ENCODE peak calls at places on chromosomes 2 and 18, in nine cellular contexts. H, F, X, V, N, E, B, R and M are unnamed samples.

GRCh38 chr2:180728928-180729559 is 251.4 kb upstream of the UBE2E3 start:
- DNase-seq in H (no peak), F (peak), X (no peak), V (no peak), N (no peak), E (peak), B (peak), R (no peak), M (no peak)

GRCh38 chr18:62586148-62586774 is 63.4 kb downstream of the ZCCHC2 start:
- DNase-seq in H (peak), F (peak), X (peak), V (peak), N (peak), E (no peak), B (peak), R (peak), M (peak)

GRCh38 chr2:1718339-1719220 is 25.7 kb downstream of the PXDN start:
- DNase-seq in H (no peak), F (no peak), X (no peak), V (no peak), N (no peak), E (no peak), B (no peak), R (no peak), M (no peak)

GRCh38 chr2:200454839-200455801 is 54.7 kb downstream of the KCTD18 start:
- DNase-seq in H (no peak), F (no peak), X (no peak), V (no peak), N (no peak), E (no peak), B (peak), R (no peak), M (no peak)

GRCh38 chr2:40292291-40292690 is 159.6 kb downstream of the SLC8A1 start:
- DNase-seq in H (no peak), F (no peak), X (no peak), V (no peak), N (no peak), E (no peak), B (no peak), R (no peak), M (no peak)

GRCh38 chr2:183291436-183291835 is 167.2 kb downstream of the NUP35 start:
- DNase-seq in H (no peak), F (no peak), X (no peak), V (no peak), N (no peak), E (no peak), B (peak), R (no peak), M (no peak)

GRCh38 chr2:235389626-235390025 is 104.2 kb upstream of the AGAP1 start:
- DNase-seq in H (no peak), F (no peak), X (no peak), V (no peak), N (no peak), E (no peak), B (no peak), R (no peak), M (no peak)

GRCh38 chr2:231393149-231394131 is 2.1 kb upstream of the B3GNT7 start:
- DNase-seq in H (no peak), F (no peak), X (no peak), V (no peak), N (no peak), E (no peak), B (no peak), R (peak), M (no peak)

GRCh38 chr18:78804206-78805030 is 175.2 kb upstream of the SALL3 start:
- DNase-seq in H (no peak), F (no peak), X (no peak), V (no peak), N (peak), E (no peak), B (no peak), R (no peak), M (no peak)

GRCh38 chr2:40760071-40760666 is 308.3 kb upstream of the SLC8A1 start:
- DNase-seq in H (no peak), F (no peak), X (peak), V (peak), N (no peak), E (peak), B (peak), R (no peak), M (peak)

GRCh38 chr18:44766461-44766860 is 85.8 kb downstream of the SETBP1 start:
- DNase-seq in H (no peak), F (no peak), X (no peak), V (no peak), N (no peak), E (no peak), B (no peak), R (no peak), M (no peak)

GRCh38 chr2:30335981-30336538 is 104.7 kb downstream of the LBH start:
- DNase-seq in H (no peak), F (no peak), X (no peak), V (no peak), N (no peak), E (no peak), B (no peak), R (no peak), M (no peak)

GRCh38 chr2:27209621-27210401 is 2.0 kb upstream of the ATRAID start:
- DNase-seq in H (no peak), F (peak), X (no peak), V (no peak), N (no peak), E (no peak), B (no peak), R (no peak), M (no peak)

GRCh38 chr2:11563784-11564666 is 30.2 kb downstream of the GREB1 start:
- DNase-seq in H (no peak), F (no peak), X (peak), V (no peak), N (peak), E (no peak), B (no peak), R (no peak), M (no peak)

GRCh38 chr2:233247744-233248143 is 3.7 kb upstream of the ATG16L1 start:
- DNase-seq in H (peak), F (no peak), X (no peak), V (no peak), N (no peak), E (no peak), B (peak), R (no peak), M (no peak)

GRCh38 chr2:127064642-127065250 is 42.2 kb downstream of the BIN1 start:
- DNase-seq in H (peak), F (peak), X (peak), V (peak), N (peak), E (peak), B (peak), R (no peak), M (no peak)

GRCh38 chr2:239359194-239359912 is 41.5 kb downstream of the HDAC4 start:
- DNase-seq in H (no peak), F (no peak), X (no peak), V (no peak), N (no peak), E (no peak), B (no peak), R (no peak), M (no peak)